ENCODE peak calls at places on chromosomes 7 and 10, in ten cellular contexts. O, B, R, V, H, X, P, Q, A and L are unnamed samples.

GRCh38 chr10:91340613-91341362 is 69.4 kb upstream of the HECTD2 start:
- DNase-seq in H (no peak), B (no peak), R (no peak), O (no peak), X (no peak), P (peak), Q (peak), A (no peak), V (no peak), L (no peak)

GRCh38 chr10:35378547-35379210 is 42.4 kb downstream of the CCNY start:
- DNase-seq in R (no peak), V (peak), P (peak), X (no peak), H (no peak), Q (peak), B (no peak), A (peak), O (no peak), L (no peak)

GRCh38 chr10:75951026-75951589 is 519.7 kb downstream of the LRMDA start:
- DNase-seq in V (no peak), B (no peak), R (no peak), O (no peak), A (no peak), X (no peak), P (no peak), H (no peak), Q (no peak), L (no peak)

GRCh38 chr10:17617031-17617911 is at the start of gene HACD1:
- DNase-seq in R (peak), B (peak), X (peak), Q (peak), H (peak), O (peak), A (peak), P (peak), V (peak), L (peak)

GRCh38 chr7:150388709-150389531 is 9.8 kb downstream of the ZNF775 start:
- DNase-seq in P (no peak), X (peak), A (peak), O (peak), Q (no peak), V (no peak), R (no peak), H (peak), B (peak), L (no peak)

GRCh38 chr10:132283604-132284382 is 24.0 kb downstream of the STK32C start:
- DNase-seq in X (no peak), P (no peak), V (no peak), O (peak), R (no peak), B (no peak), Q (no peak), H (peak), A (no peak), L (no peak)

GRCh38 chr10:36171546-36171945 is 529.5 kb upstream of the FZD8 start:
- DNase-seq in A (peak), P (no peak), H (no peak), X (no peak), O (no peak), V (no peak), R (no peak), B (no peak), Q (peak), L (no peak)

GRCh38 chr10:83983578-83984255 is 155.6 kb upstream of the GHITM start:
- DNase-seq in X (no peak), Q (no peak), R (no peak), H (peak), B (no peak), P (peak), V (peak), O (no peak), A (peak), L (no peak)

GRCh38 chr7:95871896-95872295 is 99.5 kb downstream of the DYNC1I1 start:
- DNase-seq in X (no peak), B (no peak), O (no peak), H (no peak), Q (no peak), P (no peak), V (no peak), R (no peak), A (no peak), L (no peak)

GRCh38 chr10:42952358-42952757 is 124.5 kb upstream of the RET start:
- DNase-seq in B (peak), H (peak), O (peak), R (no peak), X (peak), A (peak), Q (peak), P (no peak), V (no peak), L (no peak)

GRCh38 chr7:69911337-69911736 is 313.1 kb downstream of the AUTS2 start:
- DNase-seq in A (no peak), B (no peak), X (no peak), H (no peak), Q (no peak), R (no peak), O (no peak), V (no peak), P (no peak), L (no peak)

GRCh38 chr7:388461-388960 is 98.5 kb downstream of the FOXL3 start:
- DNase-seq in P (no peak), Q (no peak), B (peak), O (peak), R (no peak), X (peak), V (no peak), H (peak), A (no peak), L (no peak)

GRCh38 chr7:128833148-128833938 is 3.1 kb downstream of the FLNC start:
- DNase-seq in A (peak), V (peak), H (no peak), X (no peak), O (peak), P (peak), R (no peak), Q (peak), B (no peak), L (no peak)

GRCh38 chr10:70666960-70667798 is 5.1 kb upstream of the ADAMTS14 start:
- DNase-seq in B (no peak), Q (peak), X (no peak), R (no peak), V (peak), O (no peak), P (no peak), A (no peak), H (no peak), L (no peak)

GRCh38 chr10:70669732-70670317 is 2.5 kb upstream of the ADAMTS14 start:
- DNase-seq in O (no peak), P (no peak), R (no peak), A (no peak), X (no peak), Q (no peak), V (no peak), H (no peak), B (no peak), L (no peak)

GRCh38 chr10:70668454-70668970 is 3.8 kb upstream of the ADAMTS14 start:
- DNase-seq in V (no peak), X (no peak), H (no peak), P (peak), A (no peak), O (no peak), B (no peak), R (no peak), Q (peak), L (no peak)

GRCh38 chr10:70671229-70671588 is 1.1 kb upstream of the ADAMTS14 start:
- DNase-seq in R (no peak), A (no peak), Q (no peak), V (no peak), P (no peak), B (no peak), H (no peak), O (no peak), X (no peak), L (no peak)

DNA sequence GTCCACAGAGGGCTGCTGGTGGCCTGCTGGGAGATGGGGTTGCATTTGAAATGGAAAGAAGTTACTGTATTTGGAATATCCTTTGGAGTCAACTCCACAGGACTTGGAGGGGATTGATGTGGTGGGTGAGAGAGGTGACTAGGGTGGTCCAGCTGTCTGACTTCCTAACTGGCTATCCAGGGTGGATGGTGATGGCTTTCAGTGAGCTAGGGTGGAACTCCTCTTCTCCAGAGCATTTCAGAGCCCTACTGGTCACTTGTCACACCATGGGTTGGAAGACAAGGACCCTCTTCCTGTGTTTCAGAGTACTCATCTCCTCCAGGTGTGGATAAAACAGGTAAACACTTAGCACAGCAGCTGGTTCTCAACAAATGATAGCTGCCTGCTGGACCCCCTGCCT is 3.3 kb upstream of the ADAMTS14 start:
- DNase-seq in A (no peak), R (no peak), X (no peak), V (no peak), P (no peak), B (no peak), O (no peak), H (no peak), Q (no peak), L (no peak)
- H3K27ac ChIP-seq in A (no peak), R (no peak), X (no peak), V (peak), P (no peak), B (no peak), O (no peak), H (no peak), Q (no peak), L (no peak)

GRCh38 chr10:104120061-104120460 is 1.9 kb upstream of the SFR1 start:
- DNase-seq in A (no peak), B (no peak), O (no peak), H (no peak), P (no peak), Q (peak), X (no peak), R (no peak), V (no peak), L (no peak)
- H3K27ac ChIP-seq in A (no peak), B (peak), O (no peak), H (no peak), P (peak), Q (peak), X (peak), R (peak), V (no peak), L (peak)

GRCh38 chr7:92362131-92362530 is 85.2 kb upstream of the GATAD1 start:
- DNase-seq in H (no peak), B (no peak), R (no peak), V (no peak), Q (no peak), X (no peak), A (no peak), O (no peak), P (no peak), L (no peak)

GRCh38 chr7:92360387-92360786 is 86.9 kb upstream of the GATAD1 start:
- DNase-seq in H (no peak), V (no peak), Q (no peak), R (no peak), P (no peak), B (no peak), O (no peak), X (no peak), A (no peak), L (no peak)

GRCh38 chr7:92354214-92354613 is 93.1 kb upstream of the GATAD1 start:
- DNase-seq in V (no peak), P (no peak), O (no peak), B (no peak), A (no peak), R (no peak), H (no peak), X (no peak), Q (no peak), L (no peak)

GRCh38 chr7:92357260-92357659 is 90.0 kb upstream of the GATAD1 start:
- DNase-seq in A (peak), Q (no peak), B (no peak), R (no peak), V (no peak), O (no peak), P (no peak), X (no peak), H (no peak), L (no peak)

GRCh38 chr7:92359801-92360200 is 87.5 kb upstream of the GATAD1 start:
- DNase-seq in X (no peak), V (no peak), P (no peak), H (no peak), B (no peak), A (no peak), R (no peak), O (no peak), Q (no peak), L (no peak)
- H3K27ac ChIP-seq in X (no peak), V (no peak), P (no peak), H (no peak), B (no peak), A (no peak), R (no peak), O (no peak), Q (no peak), L (no peak)

GRCh38 chr10:118321724-118322575 is 20.2 kb downstream of the FAM204A start:
- DNase-seq in A (no peak), O (no peak), V (no peak), Q (no peak), P (no peak), B (no peak), X (no peak), H (no peak), R (no peak), L (no peak)
- H3K27ac ChIP-seq in A (no peak), O (no peak), V (no peak), Q (no peak), P (no peak), B (peak), X (no peak), H (no peak), R (no peak), L (no peak)

GRCh38 chr7:148395990-148396716 is 194.4 kb upstream of the C7orf33 start:
- DNase-seq in A (peak), P (no peak), H (no peak), V (no peak), R (no peak), B (no peak), Q (no peak), X (no peak), O (no peak), L (no peak)
- H3K27ac ChIP-seq in A (no peak), P (no peak), H (no peak), V (no peak), R (no peak), B (no peak), Q (no peak), X (no peak), O (no peak), L (no peak)

GRCh38 chr10:114304017-114304565 is 65.0 kb downstream of the VWA2 start:
- DNase-seq in B (peak), V (peak), X (peak), Q (peak), P (peak), R (peak), H (peak), O (peak), A (peak), L (peak)
- H3K27ac ChIP-seq in B (peak), V (no peak), X (no peak), Q (no peak), P (peak), R (no peak), H (no peak), O (no peak), A (no peak), L (no peak)

GRCh38 chr7:1447112-1447511 is 12.2 kb downstream of the MICALL2 start:
- DNase-seq in H (no peak), X (no peak), P (no peak), Q (no peak), R (no peak), B (no peak), O (no peak), V (no peak), A (no peak), L (no peak)
- H3K27ac ChIP-seq in H (no peak), X (no peak), P (no peak), Q (no peak), R (no peak), B (peak), O (no peak), V (no peak), A (no peak), L (no peak)